ENCODE peak calls at places on chromosomes 1 and 21, in nine cellular contexts. C is A549, O is left ventricle myocardium inferior, H is right atrium auricular region, X is OCI-LY7, U is body of pancreas, A is mucosa of descending colon, R is astrocyte of the spinal cord, V is pancreas. W is an unnamed sample.

GRCh38 chr1:65002508-65003315 is 36.4 kb upstream of the JAK1 start:
- DNase-seq in R (peak), V (peak), U (peak), C (peak), X (no peak), O (peak), H (peak), A (peak), W (peak)

GRCh38 chr21:32331444-32332305 is 33.0 kb downstream of the MRAP start:
- DNase-seq in X (no peak), C (no peak), U (no peak), O (no peak), H (no peak), A (no peak), V (no peak), R (no peak), W (no peak)

GRCh38 chr1:58149266-58149812 is 397.2 kb downstream of the OMA1 start:
- DNase-seq in C (no peak), A (no peak), U (no peak), H (no peak), V (no peak), R (no peak), O (no peak), X (no peak), W (no peak)

GRCh38 chr1:193786041-193786440 is 599.6 kb upstream of the B3GALT2 start:
- DNase-seq in U (no peak), R (no peak), V (no peak), O (no peak), C (no peak), H (no peak), X (no peak), A (peak), W (no peak)

GRCh38 chr1:200035956-200036615 is 8.6 kb downstream of the NR5A2 start:
- DNase-seq in R (no peak), A (peak), H (no peak), O (no peak), U (no peak), V (no peak), X (no peak), C (no peak), W (no peak)

GRCh38 chr1:223628233-223628632 is 37.3 kb downstream of the CAPN8 start:
- DNase-seq in U (peak), R (peak), O (peak), V (peak), X (peak), A (peak), C (peak), H (no peak), W (peak)

GRCh38 chr1:155882235-155882634 is 22.9 kb downstream of the SYT11 start:
- DNase-seq in V (no peak), A (no peak), O (no peak), U (no peak), X (peak), C (no peak), H (no peak), R (no peak), W (no peak)

GRCh38 chr1:89322402-89322801 is 41.5 kb upstream of the GBP6 start:
- DNase-seq in O (no peak), V (no peak), H (no peak), U (no peak), C (no peak), A (no peak), R (no peak), X (no peak), W (no peak)

GRCh38 chr21:42711667-42712066 is 58.2 kb downstream of the PDE9A start:
- DNase-seq in H (no peak), C (no peak), A (no peak), V (no peak), R (no peak), U (no peak), X (no peak), O (no peak), W (no peak)

GRCh38 chr1:206833741-206834140 is 31.7 kb upstream of the IL20 start:
- DNase-seq in H (no peak), C (no peak), X (no peak), V (no peak), O (no peak), R (no peak), U (no peak), A (peak), W (no peak)

GRCh38 chr1:114627107-114627506 is 42.7 kb downstream of the DENND2C start:
- DNase-seq in H (no peak), A (no peak), C (no peak), O (no peak), V (no peak), U (no peak), X (no peak), R (no peak), W (no peak)

GRCh38 chr21:46120301-46121285 is 22.7 kb downstream of the COL6A2 start:
- DNase-seq in A (no peak), C (no peak), R (no peak), X (no peak), H (peak), O (peak), V (no peak), U (no peak), W (no peak)

GRCh38 chr1:29521846-29522580 is 285.7 kb downstream of the PTPRU start:
- DNase-seq in X (no peak), C (no peak), A (no peak), R (no peak), H (no peak), O (no peak), U (no peak), V (no peak), W (no peak)

GRCh38 chr1:205600085-205600484 is 31.7 kb downstream of the ELK4 start:
- DNase-seq in O (no peak), U (no peak), A (no peak), V (no peak), C (no peak), R (peak), X (no peak), H (no peak), W (no peak)

GRCh38 chr21:27168084-27168483 is 201.2 kb upstream of the ADAMTS5 start:
- DNase-seq in U (no peak), V (no peak), A (no peak), R (no peak), O (no peak), H (no peak), X (no peak), C (no peak), W (no peak)

GRCh38 chr21:33968082-33968997 is 52.7 kb upstream of the ATP5PO start:
- DNase-seq in A (peak), V (no peak), X (peak), H (no peak), R (peak), U (no peak), C (peak), O (no peak), W (peak)

GRCh38 chr1:245215071-245215470 is 60.3 kb downstream of the KIF26B start:
- DNase-seq in O (no peak), H (no peak), U (no peak), V (no peak), X (no peak), A (no peak), R (no peak), C (no peak), W (no peak)

GRCh38 chr1:15703562-15703961 is 19.4 kb downstream of the PLEKHM2 start:
- DNase-seq in X (no peak), C (no peak), R (peak), O (peak), V (peak), H (peak), A (peak), U (peak), W (no peak)

GRCh38 chr1:213362598-213362997 is 311.6 kb downstream of the RPS6KC1 start:
- DNase-seq in U (no peak), V (no peak), O (no peak), H (no peak), A (no peak), C (no peak), X (no peak), R (no peak), W (no peak)

GRCh38 chr1:188061881-188062280 is 1233.1 kb downstream of the PLA2G4A start:
- DNase-seq in V (no peak), X (no peak), A (no peak), O (no peak), H (no peak), C (no peak), U (no peak), R (no peak), W (no peak)

GRCh38 chr21:29104239-29104708 is 26.2 kb upstream of the MAP3K7CL start:
- DNase-seq in R (no peak), O (no peak), H (no peak), V (no peak), C (no peak), U (no peak), A (no peak), X (no peak), W (no peak)

GRCh38 chr1:47317841-47318240 is 3.9 kb upstream of the STIL start:
- DNase-seq in U (no peak), V (no peak), O (no peak), H (no peak), C (no peak), A (no peak), X (no peak), R (peak), W (no peak)

GRCh38 chr1:93878501-93878888 is 511 bp downstream of the DNTTIP2 start:
- DNase-seq in R (peak), X (peak), H (no peak), O (peak), C (peak), V (peak), U (peak), A (peak), W (peak)

GRCh38 chr1:1574721-1575537 is at the start of gene SSU72:
- DNase-seq in V (peak), A (peak), C (peak), H (peak), R (peak), O (peak), X (peak), U (peak), W (peak)

GRCh38 chr1:31877544-31877943 is 60.6 kb downstream of the PTP4A2 start:
- DNase-seq in H (no peak), A (no peak), R (no peak), O (no peak), C (no peak), X (no peak), U (no peak), V (no peak), W (no peak)

GRCh38 chr1:51272916-51273315 is 36.8 kb downstream of the RNF11 start:
- DNase-seq in A (no peak), U (no peak), C (no peak), V (no peak), O (no peak), X (no peak), R (no peak), H (no peak), W (no peak)

GRCh38 chr1:14238472-14239059 is 359.9 kb upstream of the KAZN start:
- DNase-seq in O (peak), H (peak), R (no peak), A (peak), V (peak), U (peak), C (no peak), X (no peak), W (no peak)

GRCh38 chr1:156627313-156627880 is 8.2 kb downstream of the HAPLN2 start:
- DNase-seq in H (no peak), A (peak), O (no peak), V (peak), R (peak), X (peak), U (peak), C (peak), W (no peak)

GRCh38 chr1:236143104-236143948 is 987 bp downstream of the GPR137B start:
- DNase-seq in V (no peak), O (no peak), H (no peak), X (no peak), U (no peak), A (no peak), R (peak), C (no peak), W (no peak)

GRCh38 chr1:113058861-113059441 is 14.0 kb upstream of the LRIG2 start:
- DNase-seq in H (no peak), O (no peak), A (no peak), C (no peak), R (no peak), X (no peak), U (no peak), V (no peak), W (no peak)

GRCh38 chr1:230109871-230110667 is 43.0 kb downstream of the GALNT2 start:
- DNase-seq in V (no peak), O (no peak), X (peak), R (no peak), H (no peak), U (no peak), A (peak), C (no peak), W (peak)

GRCh38 chr1:199512037-199512710 is 515.3 kb upstream of the NR5A2 start:
- DNase-seq in C (no peak), H (no peak), X (peak), O (no peak), U (no peak), A (no peak), R (no peak), V (no peak), W (no peak)

GRCh38 chr1:29317916-29318530 is 81.7 kb downstream of the PTPRU start:
- DNase-seq in A (no peak), V (no peak), U (no peak), O (no peak), R (no peak), H (no peak), C (no peak), X (no peak), W (no peak)

DNA sequence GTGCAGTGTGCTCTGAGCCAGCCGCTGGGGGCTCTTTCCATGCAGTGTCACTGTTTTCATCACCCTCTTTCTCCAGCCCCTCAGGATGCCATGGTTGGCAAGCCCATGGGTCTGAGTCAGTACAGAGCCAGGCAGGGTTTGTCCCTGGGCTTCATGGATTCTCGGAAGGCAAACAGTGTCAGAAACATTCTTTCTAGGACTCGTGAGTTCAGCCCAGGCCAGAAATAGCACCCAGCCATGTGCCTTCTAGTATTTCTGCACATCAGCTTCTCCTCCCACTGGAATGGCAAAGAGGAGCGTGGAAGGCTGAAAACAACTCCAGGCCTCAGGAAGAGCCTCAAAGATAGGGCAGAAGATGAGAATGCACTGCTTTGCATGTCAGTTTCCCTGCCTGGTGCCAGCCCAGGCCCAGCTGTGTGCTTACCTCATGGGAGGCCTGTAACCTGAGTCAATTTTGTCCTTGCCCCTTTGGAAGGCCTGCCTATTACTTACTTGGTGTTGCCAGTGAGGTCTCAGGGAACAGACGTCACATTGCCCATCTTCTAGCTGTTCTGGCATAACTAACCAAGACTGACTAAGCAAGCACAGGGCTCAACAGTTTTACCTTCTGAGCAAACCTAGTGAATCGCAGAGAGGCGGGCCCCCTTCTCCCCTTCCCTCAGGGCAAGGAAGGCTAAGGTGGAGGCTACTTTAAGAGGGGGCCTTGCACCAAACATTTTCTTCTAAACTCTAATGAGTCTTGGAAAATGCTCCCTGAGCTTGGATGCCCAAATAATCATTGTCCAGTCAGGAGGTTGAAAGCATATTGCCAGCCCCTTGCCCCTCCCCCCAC is 42.5 kb downstream of the GLUL start:
- DNase-seq in V (no peak), X (no peak), H (peak), O (peak), U (no peak), C (no peak), A (no peak), R (no peak), W (no peak)
- TF ChIP-seq CTCF in V (no peak), X (no peak), H (no peak), O (no peak), U (no peak), C (no peak), A (no peak), R (no peak), W (no peak)

GRCh38 chr1:184753093-184753492 is 1.6 kb downstream of the EDEM3 start:
- DNase-seq in U (no peak), R (no peak), V (no peak), A (no peak), X (no peak), H (no peak), C (no peak), O (no peak), W (no peak)

GRCh38 chr1:184754479-184755225 is at the start of gene EDEM3:
- DNase-seq in R (peak), X (peak), U (peak), A (peak), O (peak), H (peak), C (peak), V (peak), W (peak)

GRCh38 chr1:184753608-184754478 is 815 bp downstream of the EDEM3 start:
- DNase-seq in O (peak), V (peak), A (peak), C (no peak), X (peak), H (peak), R (peak), U (peak), W (peak)

GRCh38 chr1:184755226-184756065 is 788 bp upstream of the EDEM3 start:
- DNase-seq in X (peak), H (no peak), O (no peak), A (peak), R (peak), C (peak), V (no peak), U (no peak), W (peak)

DNA sequence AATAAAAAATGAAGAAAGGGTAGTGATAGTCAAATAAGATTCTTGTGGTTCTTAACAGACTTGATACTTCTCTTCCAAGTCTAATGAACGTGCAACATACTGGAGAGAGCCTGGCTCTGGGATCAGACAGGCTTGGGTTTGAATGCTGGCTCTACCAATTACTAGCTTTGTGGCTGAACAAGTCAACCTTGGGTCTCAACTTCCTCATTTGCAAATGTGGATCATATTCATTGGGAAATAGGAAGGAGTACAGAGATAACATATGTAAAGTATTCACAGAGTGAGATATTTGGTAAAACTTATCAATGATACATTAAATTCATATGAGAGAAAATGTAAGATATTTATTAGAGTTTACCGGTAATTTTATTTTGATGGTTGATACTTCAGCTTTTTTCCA is 2.0 kb downstream of the EDEM3 start:
- DNase-seq in U (no peak), H (no peak), C (no peak), O (no peak), R (no peak), A (no peak), V (no peak), X (no peak), W (no peak)
- H3K4me3 ChIP-seq in U (no peak), H (no peak), C (no peak), O (no peak), R (no peak), A (no peak), V (peak), X (peak), W (no peak)

DNA sequence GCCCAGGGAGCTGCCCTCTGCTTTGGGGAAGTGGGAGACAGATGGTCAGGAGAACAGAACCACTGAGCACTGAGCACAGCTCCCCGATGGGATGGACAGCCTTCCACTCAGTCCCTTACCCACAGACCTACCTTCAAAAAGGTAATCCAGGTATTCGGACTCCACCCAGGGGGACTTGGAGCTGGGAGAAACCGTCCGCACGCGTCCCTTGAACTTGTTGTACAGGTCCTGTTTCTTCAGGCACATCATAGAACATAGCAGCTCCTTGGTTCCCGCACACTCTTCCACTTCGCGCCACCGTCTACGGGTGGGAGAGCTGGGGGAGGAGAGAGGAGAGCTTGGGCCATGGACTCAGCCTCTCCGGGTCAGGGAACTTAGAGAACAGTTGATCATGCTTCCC is 17.8 kb downstream of the IFNLR1 start:
- DNase-seq in O (no peak), C (no peak), H (no peak), R (no peak), V (no peak), A (no peak), X (no peak), U (no peak), W (no peak)
- TF ChIP-seq CTCF in O (no peak), C (no peak), H (no peak), R (no peak), V (no peak), A (no peak), X (no peak), U (no peak), W (no peak)

GRCh38 chr21:44496900-44497550 is 41.7 kb downstream of the LRRC3 start:
- DNase-seq in O (no peak), R (no peak), H (no peak), V (no peak), C (no peak), U (no peak), X (no peak), A (no peak), W (no peak)
- H3K4me3 ChIP-seq in O (no peak), R (no peak), H (no peak), V (no peak), C (no peak), U (no peak), X (no peak), A (no peak), W (no peak)

DNA sequence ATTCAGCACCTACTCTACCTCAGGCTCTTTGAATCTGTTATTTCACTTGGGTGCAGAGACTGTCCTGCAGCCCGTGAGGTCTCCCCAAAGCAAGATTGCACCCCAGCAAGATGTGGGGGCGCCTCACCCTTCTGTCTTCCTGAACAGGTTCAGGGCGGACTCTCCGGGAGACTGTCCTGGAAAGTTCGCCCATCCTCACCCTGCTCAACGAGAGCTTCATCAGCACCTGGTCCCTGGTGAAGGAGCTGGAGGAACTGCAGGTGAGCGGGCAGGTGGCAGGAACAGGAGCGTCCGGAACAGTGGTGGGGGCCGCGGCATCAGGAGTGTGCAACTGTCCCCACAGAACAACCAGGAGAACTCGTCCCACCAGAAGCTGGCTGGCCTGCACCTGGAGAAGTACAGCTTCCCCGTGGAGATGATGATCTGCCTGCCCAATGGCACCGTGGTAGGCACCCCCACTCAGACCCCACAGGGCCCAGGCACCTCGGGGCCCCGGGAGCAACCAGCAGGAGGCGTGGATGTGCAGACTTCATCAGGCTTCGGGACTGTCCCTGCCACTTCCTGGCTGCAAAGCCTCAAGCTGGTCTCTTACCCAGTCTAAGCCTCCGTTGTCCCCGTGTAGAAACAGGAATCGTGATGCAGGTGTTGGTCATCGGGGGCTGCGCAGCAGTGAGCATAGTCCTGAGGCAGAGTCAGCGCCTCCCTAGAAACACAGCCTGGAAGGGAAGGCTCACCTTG is 5.9 kb upstream of the MTFR1L start:
- DNase-seq in X (no peak), U (no peak), A (no peak), C (no peak), R (no peak), H (no peak), V (no peak), O (no peak), W (no peak)
- TF ChIP-seq CTCF in X (peak), U (no peak), A (no peak), C (no peak), R (no peak), H (no peak), V (no peak), O (no peak), W (no peak)

DNA sequence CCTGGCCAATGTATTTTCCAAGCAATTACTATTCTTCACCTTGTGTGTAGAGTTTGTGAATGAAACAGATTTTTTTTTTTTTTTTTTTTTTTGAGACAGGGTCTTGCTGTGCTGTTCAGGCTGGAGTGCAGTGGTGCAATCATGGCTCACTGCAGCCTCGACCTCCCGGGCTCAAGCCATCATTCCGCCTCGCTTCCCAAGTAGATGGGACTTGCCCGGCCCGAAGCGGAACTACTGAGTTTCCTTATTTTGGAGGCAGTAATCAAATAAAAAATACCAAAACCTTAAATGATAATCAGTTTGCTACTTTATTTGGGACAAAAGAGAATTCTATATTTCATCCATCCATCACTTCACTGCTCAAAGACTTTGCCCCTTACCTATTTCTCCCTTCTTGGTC is 704 bp upstream of the BTBD8 start:
- DNase-seq in H (no peak), V (no peak), C (no peak), A (no peak), O (no peak), U (no peak), X (no peak), R (no peak), W (no peak)
- H3K4me3 ChIP-seq in H (peak), V (no peak), C (peak), A (no peak), O (peak), U (no peak), X (no peak), R (no peak), W (no peak)

W was measured in Caco-2.